ENCODE peak calls at places on chromosomes 2 and 18, in five cellular contexts. A is frontal cortex; O is central memory CD4-positive, alpha-beta T cell; Z is T-helper 1 cell; M is lower lobe of right lung. J is an unnamed sample.

GRCh38 chr2:238658054-238658407 is 189.9 kb upstream of the TWIST2 start:
- DNase-seq in A (no peak), Z (no peak), M (no peak), O (no peak), J (no peak)

GRCh38 chr2:105800036-105800755 is 55.5 kb downstream of the NCK2 start:
- DNase-seq in M (no peak), O (no peak), A (no peak), Z (no peak), J (peak; percentile 77)

GRCh38 chr2:43469094-43469493 is 126.7 kb downstream of the THADA start:
- DNase-seq in M (no peak), O (no peak), A (no peak), Z (no peak), J (no peak)

GRCh38 chr2:207142461-207142860 is 23.3 kb downstream of the KLF7 start:
- DNase-seq in M (no peak), Z (no peak), A (no peak), O (peak; percentile 12), J (peak; percentile 44)

GRCh38 chr2:31266804-31267203 is 32.9 kb downstream of the EHD3 start:
- DNase-seq in O (no peak), Z (no peak), M (no peak), A (no peak), J (no peak)

GRCh38 chr18:10041180-10041579 is 127.4 kb downstream of the VAPA start:
- DNase-seq in A (no peak), M (no peak), O (no peak), Z (no peak), J (peak; percentile 93)

GRCh38 chr2:38835015-38835601 is 40.6 kb downstream of the DHX57 start:
- DNase-seq in M (no peak), Z (no peak), O (no peak), A (no peak), J (peak; percentile 31)

GRCh38 chr2:109558076-109558882 is 55.5 kb downstream of the SEPTIN10 start:
- DNase-seq in M (no peak), Z (no peak), A (no peak), O (no peak), J (peak; percentile 95)

GRCh38 chr18:35155403-35156117 is 85.3 kb upstream of the ZNF397 start:
- DNase-seq in A (no peak), M (no peak), O (no peak), Z (no peak), J (no peak)

GRCh38 chr2:50438293-50438692 is 593.6 kb downstream of the NRXN1 start:
- DNase-seq in Z (no peak), M (no peak), A (no peak), O (no peak), J (no peak)

GRCh38 chr2:74872310-74872923 is 38.5 kb downstream of the HK2 start:
- DNase-seq in O (no peak), A (no peak), M (no peak), Z (no peak), J (peak; percentile 50)

GRCh38 chr2:118881490-118882129 is 34.2 kb upstream of the EN1 start:
- DNase-seq in O (peak; percentile 42), A (no peak), M (no peak), Z (peak; percentile 39), J (peak; percentile 45)

GRCh38 chr2:3630631-3631030 is 27.4 kb upstream of the ALLC start:
- DNase-seq in O (no peak), M (no peak), A (no peak), Z (no peak), J (no peak)

GRCh38 chr2:157150747-157151146 is 106.8 kb upstream of the GALNT5 start:
- DNase-seq in Z (no peak), A (no peak), O (no peak), M (no peak), J (peak; percentile 28)

GRCh38 chr2:97728091-97728596 is 14.8 kb downstream of the ZAP70 start:
- DNase-seq in O (no peak), M (no peak), A (no peak), Z (no peak), J (peak; percentile 33)

GRCh38 chr2:112155331-112156151 is 17.4 kb downstream of the FBLN7 start:
- DNase-seq in M (no peak), O (peak; percentile 35), A (no peak), Z (no peak), J (no peak)

GRCh38 chr2:158560259-158560658 is 103.5 kb downstream of the PKP4 start:
- DNase-seq in O (no peak), Z (no peak), A (no peak), M (no peak), J (no peak)

GRCh38 chr18:77098033-77098432 is 34.5 kb downstream of the MBP start:
- DNase-seq in Z (no peak), A (no peak), M (no peak), O (no peak), J (no peak)

GRCh38 chr2:182887753-182888415 is 21.4 kb upstream of the FRZB start:
- DNase-seq in A (no peak), M (no peak), Z (no peak), O (no peak), J (no peak)

GRCh38 chr18:35457140-35457704 is 40.5 kb downstream of the INO80C start:
- DNase-seq in A (no peak), Z (no peak), M (no peak), O (no peak), J (peak; percentile 40)

GRCh38 chr2:232988444-232988843 is 24.6 kb downstream of the NGEF start:
- DNase-seq in A (no peak), O (no peak), Z (no peak), M (no peak), J (peak; percentile 93)

GRCh38 chr2:19158899-19159298 is 199.5 kb downstream of the OSR1 start:
- DNase-seq in A (no peak), Z (no peak), M (no peak), O (no peak), J (no peak)

GRCh38 chr18:56795381-56795780 is 144.2 kb downstream of the WDR7 start:
- DNase-seq in Z (no peak), M (no peak), O (no peak), A (no peak), J (peak; percentile 31)

GRCh38 chr2:64318476-64318748 is 135.6 kb upstream of the LGALSL start:
- DNase-seq in M (no peak), O (no peak), A (no peak), Z (no peak), J (no peak)

GRCh38 chr2:227864161-227864756 is 7.2 kb upstream of the DAW1 start:
- DNase-seq in O (no peak), M (no peak), A (no peak), Z (no peak), J (peak; percentile 92)

GRCh38 chr18:58117685-58118403 is 73.8 kb downstream of the NEDD4L start:
- DNase-seq in A (peak; percentile 57), M (peak; percentile 80), O (no peak), Z (no peak), J (peak; percentile 90)

GRCh38 chr2:201558665-201559064 is 84.6 kb downstream of the TMEM237 start:
- DNase-seq in O (no peak), A (no peak), Z (no peak), M (no peak), J (no peak)

GRCh38 chr2:204019572-204020501 is 83.3 kb downstream of the ICOS start:
- DNase-seq in M (no peak), A (no peak), O (no peak), Z (no peak), J (no peak)

GRCh38 chr2:75865083-75865482 is 154.4 kb upstream of the GCFC2 start:
- DNase-seq in O (no peak), Z (no peak), M (no peak), A (no peak), J (no peak)

J was measured in fibroblast of pulmonary artery.